ENCODE peak calls at places on chromosomes 7 and 10, in six cellular contexts. Y is HepG2, H is HCT116, R is H1, W is GM12878, Z is K562. G is an unnamed sample.

GRCh38 chr7:116687801-116688201 is 15.8 kb downstream of the MET start:
- DNase-seq in H (peak), W (no peak), Y (peak), Z (no peak), R (no peak), G (no peak)

GRCh38 chr10:57993302-57993701 is 274.4 kb downstream of the IPMK start:
- DNase-seq in Z (no peak), R (no peak), Y (no peak), H (no peak), W (no peak), G (no peak)

GRCh38 chr7:150580615-150580986 is 13.4 kb downstream of the GIMAP4 start:
- DNase-seq in H (no peak), Y (peak), W (no peak), R (no peak), Z (no peak), G (no peak)

GRCh38 chr7:120959929-120960484 is 9.4 kb downstream of the ING3 start:
- DNase-seq in Z (no peak), Y (no peak), H (no peak), W (no peak), R (no peak), G (no peak)

GRCh38 chr7:111184960-111185359 is 94.0 kb downstream of the LRRN3 start:
- DNase-seq in R (no peak), Y (no peak), W (no peak), Z (no peak), H (no peak), G (no peak)

GRCh38 chr10:125060038-125060437 is 100.3 kb downstream of the CTBP2 start:
- DNase-seq in H (no peak), Z (no peak), W (no peak), Y (no peak), R (no peak), G (no peak)

GRCh38 chr7:156608176-156608478 is 32.4 kb upstream of the RNF32 start:
- DNase-seq in R (no peak), W (no peak), Y (no peak), Z (peak), H (no peak), G (no peak)

GRCh38 chr10:124186956-124187355 is 93.6 kb upstream of the CHST15 start:
- DNase-seq in R (no peak), Z (no peak), H (no peak), Y (no peak), W (no peak), G (no peak)

GRCh38 chr10:80144302-80145131 is 12.0 kb downstream of the PLAC9 start:
- DNase-seq in Y (no peak), R (no peak), Z (peak), W (no peak), H (peak), G (peak)

GRCh38 chr10:43816351-43817321 is 168.0 kb upstream of the ZNF32 start:
- DNase-seq in Z (no peak), H (no peak), Y (no peak), W (peak), R (no peak), G (no peak)

GRCh38 chr7:133481676-133482075 is 228.8 kb downstream of the EXOC4 start:
- DNase-seq in Z (peak), R (no peak), W (no peak), H (no peak), Y (no peak), G (no peak)

GRCh38 chr10:18476283-18476682 is 175.1 kb downstream of the NSUN6 start:
- DNase-seq in Y (no peak), W (no peak), H (no peak), Z (peak), R (no peak), G (no peak)

GRCh38 chr7:17133977-17134376 is 164.5 kb upstream of the AHR start:
- DNase-seq in Y (no peak), Z (no peak), R (no peak), H (no peak), W (no peak), G (no peak)

GRCh38 chr7:30771859-30772429 is 727 bp downstream of the MINDY4 start:
- DNase-seq in Z (peak), H (no peak), Y (no peak), W (no peak), R (no peak), G (no peak)

GRCh38 chr7:28002638-28003037 is 178.0 kb downstream of the JAZF1 start:
- DNase-seq in Y (no peak), W (no peak), R (no peak), H (no peak), Z (peak), G (no peak)

GRCh38 chr7:31758770-31759169 is 71.8 kb downstream of the PPP1R17 start:
- DNase-seq in H (no peak), R (no peak), W (no peak), Z (no peak), Y (no peak), G (no peak)

GRCh38 chr10:6385683-6386082 is 183.0 kb downstream of the PFKFB3 start:
- DNase-seq in Y (no peak), R (no peak), W (no peak), H (no peak), Z (no peak), G (no peak)

GRCh38 chr7:52017802-52018679 is 701.4 kb upstream of the COBL start:
- DNase-seq in R (peak), W (no peak), H (no peak), Y (peak), Z (peak), G (peak)

GRCh38 chr7:157386979-157387800 is 50.4 kb downstream of the DNAJB6 start:
- DNase-seq in Z (peak), W (peak), R (peak), Y (peak), H (peak), G (peak)

GRCh38 chr7:24492576-24492975 is 80.7 kb upstream of the PALS2 start:
- DNase-seq in W (no peak), Z (no peak), Y (no peak), R (no peak), H (no peak), G (no peak)

GRCh38 chr10:112394475-112394875 is 20.6 kb downstream of the ACSL5 start:
- DNase-seq in Z (no peak), W (no peak), R (no peak), Y (peak), H (no peak), G (no peak)
- TF ChIP-seq CTCF in Z (no peak), W (no peak), R (no peak), Y (no peak), H (no peak), G (no peak)

DNA sequence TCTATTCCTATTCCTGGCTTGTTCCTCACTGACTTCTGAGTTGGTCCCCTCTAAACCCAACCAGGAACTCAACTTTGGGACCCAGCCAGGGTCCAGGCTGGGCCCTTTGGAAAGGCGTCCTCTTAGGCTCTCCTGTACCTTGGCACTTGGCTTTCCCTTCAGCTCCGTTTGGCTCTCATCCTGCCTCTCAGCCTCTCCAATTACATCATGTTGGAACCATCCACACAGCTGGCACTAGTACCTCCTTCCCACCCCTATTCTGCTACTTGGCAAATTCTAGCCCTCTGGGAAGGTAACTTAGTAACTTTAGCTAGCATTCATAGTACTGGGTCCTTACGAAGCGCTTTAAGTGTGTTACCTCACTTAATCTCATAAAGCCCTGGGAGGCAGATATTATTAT is 205.3 kb upstream of the HABP2 start:
- DNase-seq in Z (no peak), R (no peak), H (no peak), W (no peak), Y (no peak), G (no peak)
- TF ChIP-seq SP1 in Z (no peak), R (no peak), H (no peak), W (no peak), Y (no peak), G (no peak)

GRCh38 chr7:151992375-151992774 is 33.1 kb upstream of the GALNT11 start:
- DNase-seq in W (no peak), R (peak), Y (peak), H (peak), Z (peak), G (peak)
- TF ChIP-seq CTCF in W (peak), R (no peak), Y (peak), H (peak), Z (peak), G (no peak)

DNA sequence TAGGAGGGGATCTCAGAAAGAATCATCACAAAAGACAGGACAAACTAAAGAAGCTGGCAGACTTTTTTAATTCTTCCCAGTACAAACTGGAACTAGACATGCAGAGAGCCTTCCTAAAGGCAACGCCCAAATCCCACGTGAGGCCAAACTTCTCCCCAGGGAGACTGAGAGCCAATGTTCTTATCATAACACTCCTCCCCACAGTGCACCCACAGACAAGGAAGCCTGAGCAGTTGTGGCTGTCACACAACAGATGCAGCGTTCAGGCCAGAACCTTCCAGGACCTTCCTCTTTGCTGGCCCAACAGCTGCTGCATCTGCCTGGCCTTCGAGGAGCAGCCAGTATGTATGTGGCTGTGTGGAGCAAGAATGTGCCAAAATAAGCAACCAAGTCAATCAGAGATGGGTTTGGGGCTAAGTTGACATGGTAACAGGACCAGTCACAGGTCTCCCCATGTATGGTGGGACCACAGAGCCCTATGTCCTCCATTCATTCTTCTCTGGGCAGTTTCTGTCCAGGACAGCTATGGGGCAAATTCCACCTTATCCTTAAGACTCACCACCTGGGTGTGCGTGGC is 34.9 kb downstream of the SRPK2 start:
- DNase-seq in R (no peak), H (no peak), Z (peak), W (no peak), Y (no peak), G (no peak)
- TF ChIP-seq SP1 in R (no peak), H (no peak), Z (no peak), W (no peak), Y (no peak), G (no peak)

DNA sequence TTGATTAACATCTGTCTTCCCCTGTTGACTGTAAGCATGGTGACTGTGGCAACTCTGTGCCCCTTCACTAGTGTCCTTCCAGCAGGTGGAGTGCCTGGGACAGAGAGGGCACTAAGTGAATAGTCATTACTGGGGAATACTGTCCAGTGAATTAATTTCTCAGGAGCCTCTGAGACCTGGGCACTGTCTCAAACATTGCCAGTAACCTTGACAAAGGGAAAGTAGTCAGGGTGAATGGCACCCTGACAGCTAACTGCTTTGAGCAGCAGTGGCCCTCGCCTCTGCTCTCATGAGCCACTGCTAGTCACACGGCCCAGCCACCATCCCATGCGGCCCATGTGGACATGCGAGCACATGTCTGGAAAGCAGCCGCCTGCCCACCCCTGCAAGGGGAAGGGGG is 13.1 kb upstream of the GRB10 start:
- DNase-seq in W (no peak), H (no peak), R (no peak), Z (no peak), Y (no peak), G (no peak)
- TF ChIP-seq CTCF in W (no peak), H (peak), R (no peak), Z (no peak), Y (peak), G (no peak)

DNA sequence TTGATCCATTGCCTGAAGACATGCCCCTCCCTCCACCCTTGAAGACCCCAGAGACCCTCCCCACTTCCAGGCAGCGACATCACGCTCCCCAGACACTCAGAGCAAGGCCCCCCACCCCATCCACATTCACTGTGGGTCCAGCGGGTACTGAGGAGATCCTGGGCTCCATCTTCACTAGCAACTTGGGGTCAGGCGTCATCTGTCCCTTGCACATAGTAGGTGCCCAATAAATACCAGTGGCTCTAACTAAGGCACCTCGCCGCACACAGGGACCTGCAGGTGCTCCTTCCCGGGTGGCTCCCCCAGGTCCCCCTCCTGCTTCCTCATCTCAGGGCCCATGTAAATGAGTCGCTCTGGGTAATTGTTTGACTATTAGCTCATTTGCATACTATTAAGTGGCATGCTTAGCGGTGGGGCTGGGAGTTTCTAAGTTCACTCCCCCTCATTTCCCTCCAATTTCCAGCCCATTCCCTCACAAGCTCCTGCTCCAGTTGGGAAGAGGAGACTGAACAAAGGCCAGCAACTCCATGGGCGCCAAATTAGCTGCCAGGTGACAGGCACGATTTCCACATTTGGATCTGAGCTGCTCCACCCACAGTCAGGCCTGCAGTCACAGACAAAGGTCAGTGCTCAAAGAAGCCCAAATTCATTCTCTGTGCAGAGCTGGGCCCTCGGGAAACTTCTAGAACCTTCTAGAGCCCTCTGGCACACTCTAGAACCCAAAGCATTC is 29.7 kb downstream of the EBF3 start:
- DNase-seq in R (no peak), H (no peak), W (no peak), Y (no peak), Z (no peak), G (no peak)
- TF ChIP-seq SP1 in R (no peak), H (no peak), W (no peak), Y (no peak), Z (no peak), G (no peak)

DNA sequence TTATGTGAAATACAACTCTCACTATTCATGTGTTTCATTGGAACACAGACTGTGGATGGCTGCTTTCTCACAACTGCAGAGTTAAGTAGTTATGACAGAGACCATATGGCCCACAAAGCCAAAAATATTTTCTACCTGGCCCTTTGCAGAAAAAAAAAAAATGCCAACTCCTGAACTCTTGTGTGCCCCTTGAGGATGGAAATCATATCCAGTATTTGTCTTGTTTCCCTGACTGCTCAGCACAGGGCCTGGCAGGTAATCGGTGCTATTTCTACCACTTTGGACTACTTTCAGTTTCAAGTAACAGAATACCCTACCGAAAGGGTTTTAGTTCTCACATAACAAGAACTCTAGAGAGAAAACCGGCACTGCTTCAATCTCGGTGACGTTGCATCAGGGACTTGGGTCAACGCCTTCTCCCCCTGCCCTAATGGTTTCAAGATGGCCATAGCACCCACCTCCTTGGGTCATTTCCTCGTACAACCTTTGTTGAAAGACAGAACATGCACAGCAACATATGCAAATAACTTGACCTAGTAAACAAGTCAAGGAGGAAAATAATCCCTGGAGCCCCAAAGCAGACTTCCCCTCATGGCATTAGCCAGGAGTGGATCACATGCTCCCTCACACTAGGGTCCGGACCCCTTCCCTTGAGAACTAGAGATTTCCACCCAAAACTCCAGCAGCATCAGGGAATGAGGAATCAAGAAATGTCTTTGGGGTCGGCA is 11.8 kb upstream of the GPNMB start:
- DNase-seq in Y (no peak), H (no peak), R (no peak), Z (no peak), W (peak), G (no peak)
- TF ChIP-seq CTCF in Y (no peak), H (peak), R (no peak), Z (peak), W (peak), G (no peak)